ENCODE peak calls at places on chromosomes 3 and 15, in four cellular contexts. E is epithelial cell of proximal tubule, C is right lobe of liver, Y is astrocyte. T is an unnamed sample.

GRCh38 chr3:27653803-27654558 is 68.1 kb downstream of the EOMES start:
- DNase-seq in E (no peak), C (no peak), Y (no peak), T (no peak)

GRCh38 chr3:165814380-165814779 is 22.8 kb downstream of the BCHE start:
- DNase-seq in E (no peak), C (no peak), Y (no peak), T (no peak)

GRCh38 chr15:82159922-82160321 is 102.6 kb downstream of the EFL1 start:
- DNase-seq in E (peak), C (no peak), Y (peak), T (no peak)

GRCh38 chr3:182729903-182730674 is 63.2 kb upstream of the ATP11B start:
- DNase-seq in E (no peak), C (no peak), Y (no peak), T (no peak)

GRCh38 chr15:94670436-94671034 is 439.2 kb downstream of the MCTP2 start:
- DNase-seq in E (peak), C (no peak), Y (peak), T (peak)

GRCh38 chr3:120682095-120682681 is at the start of gene HGD:
- DNase-seq in E (peak), C (peak), Y (no peak), T (peak)

GRCh38 chr15:53511175-53511574 is 248.3 kb downstream of the WDR72 start:
- DNase-seq in E (no peak), C (no peak), Y (no peak), T (no peak)

GRCh38 chr15:28086175-28086703 is 12.9 kb downstream of the OCA2 start:
- DNase-seq in E (no peak), C (peak), Y (peak), T (no peak)

GRCh38 chr3:33881181-33882064 is 83.0 kb downstream of the PDCD6IP start:
- DNase-seq in E (no peak), C (no peak), Y (no peak), T (no peak)

GRCh38 chr3:32045091-32045964 is 61.1 kb upstream of the GPD1L start:
- DNase-seq in E (no peak), C (peak), Y (peak), T (peak)

GRCh38 chr15:97708252-97708651 is 252.3 kb upstream of the ARRDC4 start:
- DNase-seq in E (no peak), C (no peak), Y (no peak), T (no peak)

GRCh38 chr3:141366285-141367037 is 1.8 kb upstream of the ZBTB38 start:
- DNase-seq in E (peak), C (no peak), Y (peak), T (no peak)

GRCh38 chr3:140244893-140245292 is 309.9 kb downstream of the CLSTN2 start:
- DNase-seq in E (peak), C (no peak), Y (peak), T (no peak)

DNA sequence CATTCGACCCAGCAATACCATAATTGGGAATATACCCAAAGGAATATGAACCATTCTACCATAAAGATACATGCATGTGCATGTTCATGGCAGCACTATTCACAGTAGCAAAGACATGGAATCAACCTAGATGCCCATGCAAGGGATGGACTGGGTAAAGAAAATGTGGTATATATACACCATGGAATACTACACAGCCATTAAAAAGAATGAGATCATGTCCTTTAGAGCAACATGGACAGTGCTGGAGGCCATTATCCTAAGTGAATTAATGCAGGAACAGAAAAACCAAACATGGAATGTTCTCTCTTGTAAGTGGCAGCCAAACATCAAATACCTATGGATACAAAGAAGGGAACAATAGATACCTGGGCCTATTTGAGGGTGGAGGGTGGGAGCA is 7.4 kb downstream of the ETFA start:
- DNase-seq in E (no peak), C (no peak), Y (no peak), T (no peak)
- TF ChIP-seq CTCF in E (no peak), C (no peak), Y (no peak), T (no peak)

GRCh38 chr3:86221601-86222000 is 769.3 kb downstream of the VGLL3 start:
- DNase-seq in E (no peak), C (no peak), Y (no peak), T (no peak)

GRCh38 chr3:86229086-86229774 is 761.7 kb downstream of the VGLL3 start:
- DNase-seq in E (no peak), C (no peak), Y (no peak), T (no peak)

GRCh38 chr3:86228106-86228505 is 762.8 kb downstream of the VGLL3 start:
- DNase-seq in E (no peak), C (no peak), Y (no peak), T (no peak)

GRCh38 chr3:86229775-86230094 is 761.2 kb downstream of the VGLL3 start:
- DNase-seq in E (no peak), C (no peak), Y (no peak), T (no peak)

GRCh38 chr3:86225461-86225860 is 765.5 kb downstream of the VGLL3 start:
- DNase-seq in E (no peak), C (no peak), Y (peak), T (no peak)
- H3K4me3 ChIP-seq in E (no peak), C (no peak), Y (no peak), T (no peak)

GRCh38 chr3:36124118-36124796 is 256.0 kb upstream of the STAC start:
- DNase-seq in E (peak), C (peak), Y (peak), T (peak)
- TF ChIP-seq CTCF in E (peak), C (peak), Y (peak), T (peak)

GRCh38 chr3:183883291-183884096 is 1.2 kb downstream of the PARL start:
- DNase-seq in E (no peak), C (no peak), Y (no peak), T (no peak)
- H3K4me3 ChIP-seq in E (peak), C (peak), Y (peak), T (peak)

GRCh38 chr15:88623061-88623460 is 1.9 kb downstream of the AEN start:
- DNase-seq in E (no peak), C (peak), Y (peak), T (no peak)

GRCh38 chr15:88619796-88620195 is 1.3 kb upstream of the AEN start:
- DNase-seq in E (no peak), C (no peak), Y (no peak), T (no peak)

GRCh38 chr15:88622605-88622975 is 1.4 kb downstream of the AEN start:
- DNase-seq in E (no peak), C (peak), Y (no peak), T (no peak)

GRCh38 chr15:88621789-88622604 is 857 bp downstream of the AEN start:
- DNase-seq in E (no peak), C (peak), Y (peak), T (no peak)

GRCh38 chr15:88620995-88621772 is at the start of gene AEN:
- DNase-seq in E (no peak), C (peak), Y (peak), T (peak)
- TF ChIP-seq CTCF in E (no peak), C (peak), Y (no peak), T (no peak)

GRCh38 chr15:32802296-32802936 is 84.6 kb downstream of the GREM1 start:
- DNase-seq in E (no peak), C (no peak), Y (peak), T (no peak)
- H3K4me3 ChIP-seq in E (no peak), C (no peak), Y (no peak), T (no peak)

GRCh38 chr3:52171577-52172261 is 17.5 kb upstream of the POC1A start:
- DNase-seq in E (no peak), C (no peak), Y (peak), T (no peak)
- TF ChIP-seq CTCF in E (no peak), C (no peak), Y (peak), T (no peak)

GRCh38 chr3:134392336-134392983 is 18.2 kb upstream of the AMOTL2 start:
- DNase-seq in E (no peak), C (no peak), Y (no peak), T (peak)
- H3K4me3 ChIP-seq in E (no peak), C (no peak), Y (no peak), T (no peak)

DNA sequence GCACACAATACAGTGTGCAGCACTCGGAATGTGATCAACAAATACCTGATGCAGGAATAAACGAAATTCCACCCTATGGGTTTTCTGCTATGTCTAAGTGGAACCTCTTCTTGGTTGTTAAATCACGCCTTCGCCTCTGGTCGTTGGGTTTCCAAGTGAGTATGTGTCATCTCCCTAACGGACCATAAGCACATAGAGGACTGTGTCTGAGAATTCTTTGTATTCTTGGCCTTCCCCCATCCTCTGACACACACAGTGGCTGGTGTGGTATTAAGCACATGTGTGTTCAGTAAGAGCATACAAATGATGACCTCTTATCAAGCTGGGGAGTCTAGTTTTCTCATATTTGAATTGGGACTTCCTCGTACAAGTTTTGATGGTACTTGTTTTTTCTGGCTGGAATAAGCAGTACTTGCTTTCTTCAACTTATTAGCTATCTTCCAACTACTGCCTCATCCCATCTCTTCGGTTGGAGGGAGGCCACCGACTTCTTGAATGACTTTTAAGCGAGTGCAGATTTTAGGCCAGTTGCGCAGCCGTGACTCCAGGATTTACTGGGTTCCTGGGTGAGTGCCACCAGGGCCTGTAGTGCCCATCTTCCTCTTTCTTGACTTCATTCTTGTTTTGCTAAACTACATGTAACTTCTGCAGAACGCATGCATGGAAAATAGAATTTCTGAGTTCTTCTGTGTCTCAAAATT is 240.2 kb downstream of the ADAMTS17 start:
- DNase-seq in E (no peak), C (no peak), Y (no peak), T (no peak)
- TF ChIP-seq CTCF in E (no peak), C (no peak), Y (no peak), T (no peak)

T was measured in LNCaP clone FGC.